ENCODE peak calls at places on chromosome 13, in nine cellular contexts. U, E, N, O, I, T, H, J and R are unnamed samples.

GRCh38 chr13:22427041-22427440 is 753.7 kb upstream of the SGCG start:
- DNase-seq in T (no peak), J (no peak), I (no peak), E (no peak), N (no peak), O (no peak), U (no peak), H (no peak), R (no peak)

GRCh38 chr13:21033224-21033855 is 28.0 kb downstream of the LATS2 start:
- DNase-seq in H (no peak), E (no peak), J (no peak), U (no peak), N (no peak), O (peak; percentile 39), I (no peak), T (no peak), R (no peak)

GRCh38 chr13:33722216-33722900 is 95.6 kb upstream of the RFC3 start:
- DNase-seq in E (peak; percentile 13), T (no peak), H (no peak), J (no peak), N (no peak), U (no peak), O (no peak), I (no peak), R (no peak)

GRCh38 chr13:95485045-95485517 is 67.4 kb upstream of the CLDN10 start:
- DNase-seq in E (no peak), H (no peak), N (no peak), O (no peak), I (no peak), J (no peak), T (no peak), U (no peak), R (peak; percentile 31)

GRCh38 chr13:71580614-71581013 is 286.4 kb downstream of the DACH1 start:
- DNase-seq in U (no peak), O (no peak), J (no peak), I (no peak), N (no peak), T (no peak), E (no peak), H (no peak), R (no peak)

GRCh38 chr13:79679334-79679733 is 198.4 kb downstream of the NDFIP2 start:
- DNase-seq in E (peak; percentile 43), T (no peak), U (peak; percentile 12), J (peak; percentile 17), O (peak; percentile 48), I (no peak), H (peak; percentile 41), N (peak; percentile 85), R (peak; percentile 90)

GRCh38 chr13:27403252-27403678 is 21.2 kb upstream of the GTF3A start:
- DNase-seq in T (no peak), J (no peak), N (no peak), H (no peak), I (no peak), O (no peak), E (no peak), U (no peak), R (peak; percentile 67)

GRCh38 chr13:99322297-99323103 is 15.3 kb upstream of the GPR183 start:
- DNase-seq in E (no peak), U (no peak), J (no peak), N (no peak), T (no peak), I (peak; percentile 35), H (peak; percentile 44), O (no peak), R (no peak)

GRCh38 chr13:65540064-65540635 is 1690.0 kb downstream of the PCDH9 start:
- DNase-seq in T (no peak), N (no peak), H (no peak), J (no peak), O (no peak), E (no peak), I (no peak), U (no peak), R (peak; percentile 4)

GRCh38 chr13:96003304-96003703 is 49.9 kb downstream of the UGGT2 start:
- DNase-seq in I (no peak), O (no peak), U (no peak), H (no peak), N (no peak), E (no peak), J (no peak), T (no peak), R (peak; percentile 30)

GRCh38 chr13:32468502-32469147 is 40.7 kb upstream of the N4BP2L1 start:
- DNase-seq in J (no peak), O (no peak), T (no peak), H (no peak), N (no peak), I (no peak), U (no peak), E (no peak), R (no peak)

GRCh38 chr13:51644649-51645048 is 60.4 kb downstream of the WDFY2 start:
- DNase-seq in T (no peak), N (no peak), I (no peak), H (no peak), U (no peak), E (no peak), O (no peak), J (no peak), R (no peak)

GRCh38 chr13:73403362-73404150 is 344.8 kb downstream of the KLF5 start:
- DNase-seq in I (no peak), H (no peak), O (no peak), J (no peak), U (no peak), N (no peak), E (no peak), T (no peak), R (no peak)

GRCh38 chr13:107999751-108000150 is 215.6 kb downstream of the LIG4 start:
- DNase-seq in U (no peak), J (no peak), O (no peak), I (no peak), E (no peak), N (no peak), T (no peak), H (no peak), R (no peak)

GRCh38 chr13:35552172-35552844 is 75.8 kb upstream of the MAB21L1 start:
- DNase-seq in T (no peak), O (no peak), I (no peak), N (no peak), J (no peak), H (no peak), E (no peak), U (no peak), R (no peak)

GRCh38 chr13:36143768-36144167 is 12.6 kb upstream of the DCLK1 start:
- DNase-seq in I (no peak), H (no peak), O (no peak), E (no peak), N (no peak), T (no peak), U (no peak), J (no peak), R (no peak)

GRCh38 chr13:112968910-112969691 is at the start of gene MCF2L:
- DNase-seq in J (no peak), H (peak; percentile 43), I (peak; percentile 44), T (peak; percentile 87), E (peak; percentile 57), O (peak; percentile 23), N (peak; percentile 63), U (peak; percentile 40), R (peak; percentile 82)

GRCh38 chr13:49791214-49791752 is 1.2 kb downstream of the KPNA3 start:
- DNase-seq in T (no peak), U (peak; percentile 23), J (no peak), H (peak; percentile 20), I (no peak), O (no peak), N (peak; percentile 58), E (no peak), R (peak; percentile 65)

GRCh38 chr13:44396295-44396962 is 22.8 kb downstream of the SERP2 start:
- DNase-seq in H (no peak), O (no peak), U (no peak), T (peak; percentile 54), J (no peak), I (no peak), E (no peak), N (no peak), R (no peak)

GRCh38 chr13:111177803-111178389 is 62.8 kb downstream of the ARHGEF7 start:
- DNase-seq in E (no peak), N (no peak), O (no peak), H (no peak), U (no peak), I (no peak), T (no peak), J (no peak), R (no peak)

GRCh38 chr13:60627071-60627686 is 230.2 kb downstream of the TDRD3 start:
- DNase-seq in I (no peak), U (no peak), O (peak; percentile 8), T (no peak), J (no peak), H (peak; percentile 17), N (no peak), E (no peak), R (peak; percentile 52)